ENCODE peak calls at places on chromosomes 7 and 10, in eight cellular contexts. One of them, this sample, is unnamed.

GRCh38 chr10:96255569-96256335 is 15.6 kb downstream of the BLNK start:
- DNase-seq in AML-193: no peak
- DNase-seq in GM12892: no peak
- DNase-seq in occipital lobe: no peak
- DNase-seq in ureter: no peak
- DNase-seq in IMR-90: no peak
- DNase-seq in HT-29: no peak
- DNase-seq in CD4-positive, alpha-beta memory T cell: no peak
- DNase-seq in this sample: no peak

GRCh38 chr7:557556-557877 is 37.9 kb upstream of the PDGFA start:
- DNase-seq in AML-193: no peak
- DNase-seq in GM12892: no peak
- DNase-seq in occipital lobe: no peak
- DNase-seq in ureter: no peak
- DNase-seq in IMR-90: no peak
- DNase-seq in HT-29: no peak
- DNase-seq in CD4-positive, alpha-beta memory T cell: no peak
- DNase-seq in this sample: no peak

GRCh38 chr7:107355616-107356015 is 114.2 kb upstream of the GPR22 start:
- DNase-seq in AML-193: no peak
- DNase-seq in GM12892: no peak
- DNase-seq in occipital lobe: no peak
- DNase-seq in ureter: no peak
- DNase-seq in IMR-90: peak
- DNase-seq in HT-29: no peak
- DNase-seq in CD4-positive, alpha-beta memory T cell: no peak
- DNase-seq in this sample: peak

GRCh38 chr7:96297873-96298272 is 24.0 kb downstream of the SLC25A13 start:
- DNase-seq in AML-193: no peak
- DNase-seq in GM12892: no peak
- DNase-seq in occipital lobe: peak
- DNase-seq in ureter: no peak
- DNase-seq in IMR-90: no peak
- DNase-seq in HT-29: no peak
- DNase-seq in CD4-positive, alpha-beta memory T cell: no peak
- DNase-seq in this sample: no peak

GRCh38 chr10:26914898-26915297 is 54.1 kb upstream of the ABI1 start:
- DNase-seq in AML-193: no peak
- DNase-seq in GM12892: no peak
- DNase-seq in occipital lobe: no peak
- DNase-seq in ureter: no peak
- DNase-seq in IMR-90: peak
- DNase-seq in HT-29: no peak
- DNase-seq in CD4-positive, alpha-beta memory T cell: no peak
- DNase-seq in this sample: no peak

GRCh38 chr10:47381427-47382379 is 2.4 kb downstream of the ZNF488 start:
- DNase-seq in AML-193: no peak
- DNase-seq in GM12892: no peak
- DNase-seq in occipital lobe: no peak
- DNase-seq in ureter: peak
- DNase-seq in IMR-90: no peak
- DNase-seq in HT-29: no peak
- DNase-seq in CD4-positive, alpha-beta memory T cell: no peak
- DNase-seq in this sample: no peak

GRCh38 chr10:4691776-4692175 is 134.2 kb upstream of the AKR1E2 start:
- DNase-seq in AML-193: no peak
- DNase-seq in GM12892: no peak
- DNase-seq in occipital lobe: no peak
- DNase-seq in ureter: no peak
- DNase-seq in IMR-90: peak
- DNase-seq in HT-29: no peak
- DNase-seq in CD4-positive, alpha-beta memory T cell: no peak
- DNase-seq in this sample: no peak

GRCh38 chr10:102342462-102342861 is 53.0 kb upstream of the NFKB2 start:
- DNase-seq in AML-193: no peak
- DNase-seq in GM12892: no peak
- DNase-seq in occipital lobe: no peak
- DNase-seq in ureter: no peak
- DNase-seq in IMR-90: peak
- DNase-seq in HT-29: peak
- DNase-seq in CD4-positive, alpha-beta memory T cell: no peak
- DNase-seq in this sample: no peak

GRCh38 chr10:21482821-21483220 is 42.7 kb downstream of the SKIDA1 start:
- DNase-seq in AML-193: no peak
- DNase-seq in GM12892: no peak
- DNase-seq in occipital lobe: no peak
- DNase-seq in ureter: no peak
- DNase-seq in IMR-90: no peak
- DNase-seq in HT-29: no peak
- DNase-seq in CD4-positive, alpha-beta memory T cell: no peak
- DNase-seq in this sample: no peak

GRCh38 chr7:8761731-8762130 is 328.3 kb downstream of the NXPH1 start:
- DNase-seq in AML-193: no peak
- DNase-seq in GM12892: no peak
- DNase-seq in occipital lobe: no peak
- DNase-seq in ureter: no peak
- DNase-seq in IMR-90: no peak
- DNase-seq in HT-29: no peak
- DNase-seq in CD4-positive, alpha-beta memory T cell: no peak
- DNase-seq in this sample: no peak

GRCh38 chr10:76583711-76584161 is 1053.9 kb downstream of the KCNMA1 start:
- DNase-seq in AML-193: no peak
- DNase-seq in GM12892: no peak
- DNase-seq in occipital lobe: no peak
- DNase-seq in ureter: no peak
- DNase-seq in IMR-90: peak
- DNase-seq in HT-29: no peak
- DNase-seq in CD4-positive, alpha-beta memory T cell: no peak
- DNase-seq in this sample: peak